ENCODE peak calls at places on chromosome 4, in four cellular contexts. O is HepG2, T is HCT116, C is GM23338. F is an unnamed sample.

GRCh38 chr4:84578540-84579409 is 4.2 kb upstream of the CDS1 start:
- DNase-seq in C (peak; percentile 79), O (peak; percentile 39), T (peak; percentile 51), F (peak; percentile 31)

GRCh38 chr4:185810746-185811508 is 1.1 kb downstream of the SORBS2 start:
- DNase-seq in C (peak; percentile 33), T (no peak), O (peak; percentile 97), F (no peak)

GRCh38 chr4:121819216-121819980 is 4.3 kb downstream of the CCNA2 start:
- DNase-seq in C (no peak), O (no peak), T (no peak), F (no peak)

GRCh38 chr4:169199184-169199583 is 71.6 kb downstream of the SH3RF1 start:
- DNase-seq in O (no peak), T (no peak), C (no peak), F (no peak)

GRCh38 chr4:138110815-138111214 is 131.3 kb downstream of the SLC7A11 start:
- DNase-seq in C (no peak), O (no peak), T (no peak), F (no peak)

GRCh38 chr4:40621592-40622512 is 7.8 kb downstream of the RBM47 start:
- DNase-seq in C (peak; percentile 72), O (peak; percentile 60), T (peak; percentile 79), F (peak; percentile 52)

GRCh38 chr4:101114936-101115372 is 232.4 kb downstream of the PPP3CA start:
- DNase-seq in T (peak; percentile 99), O (peak; percentile 99), C (peak; percentile 69), F (peak; percentile 57)

GRCh38 chr4:116020141-116020722 is 906.8 kb upstream of the NDST4 start:
- DNase-seq in C (peak; percentile 6), T (peak; percentile 27), O (no peak), F (peak; percentile 11)

GRCh38 chr4:22434895-22435294 is 81.0 kb downstream of the ADGRA3 start:
- DNase-seq in T (peak; percentile 13), O (peak; percentile 59), C (peak; percentile 83), F (peak; percentile 59)

GRCh38 chr4:15714616-15715015 is 11.8 kb downstream of the BST1 start:
- DNase-seq in C (no peak), O (no peak), T (no peak), F (no peak)

GRCh38 chr4:107094332-107094731 is 58.2 kb upstream of the DKK2 start:
- DNase-seq in O (peak; percentile 1), C (peak; percentile 41), T (peak; percentile 32), F (no peak)

GRCh38 chr4:82643994-82644730 is 82.4 kb upstream of the TMEM150C start:
- DNase-seq in C (no peak), T (no peak), O (no peak), F (peak; percentile 33)

GRCh38 chr4:109465065-109465464 is 31.4 kb downstream of the SEC24B start:
- DNase-seq in C (no peak), O (no peak), T (no peak), F (no peak)

GRCh38 chr4:173231916-173232315 is 63.3 kb downstream of the GALNT7 start:
- DNase-seq in C (no peak), O (no peak), T (no peak), F (peak; percentile 18)

GRCh38 chr4:142845293-142846070 is 619 bp downstream of the INPP4B start:
- DNase-seq in C (peak; percentile 63), O (no peak), T (no peak), F (peak; percentile 27)

GRCh38 chr4:120005091-120005490 is 61.6 kb downstream of the MAD2L1 start:
- DNase-seq in O (no peak), T (no peak), C (no peak), F (no peak)

GRCh38 chr4:78923459-78924312 is 15.6 kb downstream of the PAQR3 start:
- DNase-seq in T (no peak), O (peak; percentile 25), C (no peak), F (peak; percentile 4)

GRCh38 chr4:4990329-4990728 is 28.9 kb downstream of the CYTL1 start:
- DNase-seq in C (no peak), T (no peak), O (no peak), F (no peak)

GRCh38 chr4:94978904-94979303 is 221.1 kb downstream of the BMPR1B start:
- DNase-seq in C (no peak), O (no peak), T (no peak), F (no peak)

GRCh38 chr4:69742596-69742995 is 17.8 kb downstream of the SULT1B1 start:
- DNase-seq in O (no peak), C (no peak), T (no peak), F (no peak)

GRCh38 chr4:153940916-153941315 is 152.0 kb upstream of the SFRP2 start:
- DNase-seq in O (no peak), T (no peak), C (peak; percentile 10), F (no peak)

GRCh38 chr4:126768338-126768737 is 864.4 kb upstream of the INTU start:
- DNase-seq in T (no peak), O (no peak), C (no peak), F (no peak)

GRCh38 chr4:11507920-11508319 is 79.2 kb upstream of the HS3ST1 start:
- DNase-seq in C (no peak), T (no peak), O (no peak), F (no peak)

GRCh38 chr4:180234730-180235129 is 2008.5 kb upstream of the TENM3 start:
- DNase-seq in O (no peak), C (peak; percentile 26), T (no peak), F (no peak)
- TF ChIP-seq REST in O (peak; percentile 84), C (peak; percentile 68), T (peak; percentile 45), F (peak; percentile 44)

GRCh38 chr4:1693131-1693896 is 9.2 kb upstream of the FAM53A start:
- DNase-seq in O (peak; percentile 75), C (peak; percentile 87), T (peak; percentile 67), F (peak; percentile 58)
- TF ChIP-seq REST in O (no peak), C (no peak), T (no peak), F (no peak)

DNA sequence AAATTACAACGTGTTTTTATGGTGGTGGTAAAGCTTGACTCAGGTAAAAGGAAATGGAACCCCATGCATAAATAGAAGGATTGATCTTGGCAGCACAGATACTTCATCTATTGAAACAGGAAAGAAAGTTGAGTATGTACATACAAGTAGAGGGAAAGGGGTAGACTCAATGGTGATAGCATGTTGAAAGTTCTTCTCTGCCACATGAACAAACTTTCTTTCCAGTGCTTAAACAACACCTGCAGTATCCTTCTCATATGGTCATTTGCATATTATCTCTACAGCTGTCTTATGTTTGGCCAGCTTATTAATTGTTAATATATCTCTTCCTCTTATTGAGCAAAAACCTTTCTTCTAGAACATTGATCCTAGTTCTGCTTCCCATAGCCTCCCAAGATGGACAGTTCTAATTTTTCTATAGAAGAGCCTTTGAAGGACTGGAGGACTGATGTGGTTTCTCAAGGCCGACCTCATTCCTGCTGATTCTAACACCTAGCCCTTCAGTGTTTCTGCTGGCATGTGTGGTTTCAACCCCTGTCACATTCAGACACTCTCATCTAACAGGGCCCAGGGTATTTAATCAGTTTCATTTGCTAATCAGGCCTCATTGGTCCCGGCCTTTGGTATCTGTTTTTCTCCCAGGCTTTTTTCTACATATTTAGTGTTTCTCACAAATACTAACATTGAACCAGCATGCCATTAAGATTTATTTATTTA is 108.1 kb upstream of the SPRY1 start:
- DNase-seq in T (no peak), O (no peak), C (no peak), F (no peak)
- TF ChIP-seq REST in T (no peak), O (no peak), C (no peak), F (no peak)

DNA sequence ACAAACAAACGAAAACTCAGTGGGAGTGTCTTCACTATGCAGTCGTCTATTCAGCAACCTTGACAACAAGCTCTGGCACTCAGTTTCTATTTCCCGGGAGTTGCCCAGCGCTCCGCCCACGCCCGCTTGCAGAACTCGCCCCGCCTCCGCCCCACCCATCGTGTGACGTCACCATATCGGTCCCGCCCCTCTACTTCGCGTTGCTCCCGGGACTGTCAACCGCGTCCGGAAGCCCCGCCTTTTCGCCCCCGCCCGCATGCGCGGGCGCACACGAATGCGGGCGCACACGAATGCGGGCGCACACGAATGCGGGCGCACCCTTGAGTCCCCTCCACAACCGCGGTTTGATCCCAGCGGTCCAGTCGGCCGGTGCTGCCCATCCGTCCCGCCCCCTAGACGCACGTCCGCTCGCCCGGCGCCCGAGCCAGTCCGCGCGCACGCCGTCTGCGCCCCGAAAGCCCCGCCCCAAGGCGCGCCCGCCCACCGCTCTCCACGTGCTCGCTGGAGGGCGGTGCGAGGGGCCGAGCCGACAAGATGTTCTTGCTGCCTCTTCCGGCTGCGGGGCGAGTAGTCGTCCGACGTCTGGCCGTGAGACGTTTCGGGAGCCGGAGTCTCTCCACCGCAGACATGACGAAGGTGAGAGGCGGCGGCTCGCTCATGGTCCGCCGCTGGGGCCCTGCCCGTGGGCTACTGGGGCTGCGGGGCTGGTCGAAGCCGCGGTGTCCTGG is at the start of gene LAP3:
- DNase-seq in C (peak; percentile 95), T (peak; percentile 88), O (peak; percentile 90), F (peak; percentile 76)
- TF ChIP-seq REST in C (no peak), T (no peak), O (peak; percentile 54), F (no peak)

GRCh38 chr4:25838526-25838925 is 24.3 kb downstream of the SEL1L3 start:
- DNase-seq in T (no peak), O (no peak), C (peak; percentile 53), F (no peak)
- TF ChIP-seq REST in T (peak; percentile 23), O (peak; percentile 86), C (peak; percentile 72), F (no peak)